ENCODE peak calls at places on chromosome 7, in eight cellular contexts. R, Q, C, E, H, S, L and U are unnamed samples.
A peak's percentile ranks its signal among the peaks of the same experiment; 100 is the strongest.

GRCh38 chr7:132882714-132883428 is 199.0 kb downstream of the CHCHD3 start:
- DNase-seq in E (no peak), R (no peak), H (no peak), C (no peak), Q (no peak), S (no peak), L (no peak), U (no peak)

GRCh38 chr7:100602889-100603696 is 930 bp downstream of the PCOLCE start:
- DNase-seq in L (no peak), E (peak; percentile 73), R (no peak), Q (peak; percentile 58), H (no peak), C (peak; percentile 53), S (no peak), U (no peak)

GRCh38 chr7:50197547-50197946 is 104.5 kb upstream of the ZPBP start:
- DNase-seq in S (no peak), H (no peak), Q (no peak), R (peak; percentile 40), L (peak; percentile 39), C (no peak), E (no peak), U (no peak)

GRCh38 chr7:116483271-116483942 is 16.1 kb upstream of the CAV2 start:
- DNase-seq in L (no peak), Q (no peak), E (no peak), H (no peak), C (no peak), S (no peak), R (no peak), U (no peak)

GRCh38 chr7:130441408-130441854 is 615 bp upstream of the CEP41 start:
- DNase-seq in Q (no peak), L (no peak), C (no peak), H (no peak), E (peak; percentile 50), R (no peak), S (peak; percentile 88), U (no peak)

GRCh38 chr7:96126382-96126781 is 195.5 kb downstream of the SLC25A13 start:
- DNase-seq in L (no peak), S (no peak), E (no peak), R (peak; percentile 6), H (no peak), C (no peak), Q (no peak), U (no peak)

GRCh38 chr7:64551375-64552142 is 11.3 kb downstream of the ZNF680 start:
- DNase-seq in H (no peak), L (no peak), C (no peak), E (no peak), S (no peak), Q (no peak), R (no peak), U (no peak)

GRCh38 chr7:19572566-19572965 is 136.3 kb downstream of the POLR1F start:
- DNase-seq in C (no peak), E (no peak), R (no peak), H (no peak), L (no peak), S (no peak), Q (peak; percentile 57), U (no peak)

GRCh38 chr7:128944487-128945236 is 6.9 kb downstream of the IRF5 start:
- DNase-seq in S (no peak), R (no peak), H (no peak), Q (no peak), L (no peak), C (no peak), E (no peak), U (no peak)

GRCh38 chr7:4668510-4668847 is 13.6 kb upstream of the FOXK1 start:
- DNase-seq in S (no peak), H (no peak), R (no peak), C (no peak), E (no peak), L (no peak), Q (no peak), U (no peak)

GRCh38 chr7:27740449-27741086 is 606 bp downstream of the TAX1BP1 start:
- DNase-seq in H (peak; percentile 74), Q (peak; percentile 77), R (peak; percentile 88), C (no peak), S (peak; percentile 61), L (peak; percentile 47), E (peak; percentile 87), U (peak; percentile 72)